ENCODE peak calls at places on chromosomes 3 and 15, in nine cellular contexts. P is tibial nerve; N is sigmoid colon; R is CD4-positive, alpha-beta T cell; M is brain microvascular endothelial cell; T is fibroblast of lung; H is RWPE1; O is OCI-LY7; E is osteoblast. F is an unnamed sample.

GRCh38 chr3:156605686-156606605 is 51.0 kb upstream of the SSR3 start:
- DNase-seq in M (peak), H (peak), O (no peak), N (peak), P (peak), R (no peak), T (peak), E (peak), F (no peak)

GRCh38 chr3:127209155-127209839 is 16.4 kb downstream of the PRR23E start:
- DNase-seq in H (no peak), N (peak), T (no peak), M (no peak), E (no peak), P (no peak), R (no peak), O (no peak), F (no peak)

GRCh38 chr15:95693917-95694316 is 636.6 kb upstream of the NR2F2 start:
- DNase-seq in T (no peak), O (no peak), R (no peak), P (no peak), H (no peak), E (no peak), N (no peak), M (no peak), F (no peak)

GRCh38 chr3:150742679-150743078 is 20.3 kb downstream of the SIAH2 start:
- DNase-seq in R (no peak), M (no peak), O (no peak), N (no peak), E (no peak), H (no peak), P (no peak), T (no peak), F (no peak)

GRCh38 chr3:86787091-86787490 is 203.9 kb downstream of the VGLL3 start:
- DNase-seq in P (no peak), R (no peak), M (peak), E (no peak), T (peak), H (peak), N (no peak), O (no peak), F (no peak)

GRCh38 chr3:159726231-159726964 is 262.2 kb upstream of the IL12A start:
- DNase-seq in T (peak), N (no peak), P (no peak), R (no peak), E (no peak), M (peak), H (peak), O (no peak), F (peak)

GRCh38 chr15:66425837-66426236 is 39.1 kb downstream of the MAP2K1 start:
- DNase-seq in T (no peak), P (no peak), M (no peak), R (no peak), H (no peak), E (no peak), O (no peak), N (no peak), F (no peak)

GRCh38 chr3:129383292-129383860 is 45.1 kb downstream of the EFCAB12 start:
- DNase-seq in T (peak), E (peak), M (peak), O (peak), P (peak), H (peak), N (no peak), R (peak), F (no peak)

GRCh38 chr3:22779737-22780136 is 423.4 kb upstream of the UBE2E2 start:
- DNase-seq in T (no peak), N (no peak), H (peak), P (no peak), R (no peak), M (peak), E (no peak), O (no peak), F (no peak)

GRCh38 chr15:71485094-71485693 is 325.2 kb upstream of the NR2E3 start:
- DNase-seq in N (no peak), H (no peak), R (no peak), T (peak), M (no peak), E (no peak), P (no peak), O (no peak), F (no peak)

GRCh38 chr15:73799466-73799865 is 46.3 kb upstream of the INSYN1 start:
- DNase-seq in N (no peak), M (no peak), R (no peak), O (no peak), P (no peak), H (no peak), T (peak), E (peak), F (no peak)

GRCh38 chr15:45402955-45403892 is 24.9 kb upstream of the GATM start:
- DNase-seq in E (peak), O (peak), P (no peak), N (peak), T (peak), M (no peak), H (peak), R (no peak), F (peak)

GRCh38 chr15:91803260-91803659 is 50.2 kb upstream of the SLCO3A1 start:
- DNase-seq in O (no peak), E (no peak), M (no peak), T (no peak), N (no peak), R (no peak), P (no peak), H (no peak), F (no peak)

GRCh38 chr3:177300039-177300833 is 103.0 kb upstream of the TBL1XR1 start:
- DNase-seq in M (peak), O (peak), N (no peak), H (no peak), R (no peak), T (peak), P (no peak), E (no peak), F (no peak)

GRCh38 chr3:46070458-46071136 is 43.3 kb upstream of the XCR1 start:
- DNase-seq in T (no peak), R (no peak), E (no peak), H (no peak), P (no peak), M (no peak), O (no peak), N (no peak), F (no peak)

GRCh38 chr3:16118396-16118795 is 56.1 kb upstream of the GALNT15 start:
- DNase-seq in R (no peak), T (no peak), M (no peak), P (no peak), E (no peak), O (no peak), N (no peak), H (no peak), F (no peak)

GRCh38 chr3:146163584-146163983 is 2.6 kb upstream of the PLOD2 start:
- DNase-seq in N (no peak), H (peak), M (peak), P (no peak), E (peak), O (no peak), T (peak), R (no peak), F (no peak)

GRCh38 chr3:48408823-48409281 is 21.0 kb downstream of the PLXNB1 start:
- DNase-seq in T (no peak), H (no peak), N (peak), M (no peak), P (peak), R (no peak), O (no peak), E (peak), F (peak)

GRCh38 chr15:40246496-40247275 is 7.8 kb downstream of the PAK6 start:
- DNase-seq in T (no peak), P (no peak), H (no peak), N (peak), R (no peak), M (no peak), E (peak), O (no peak), F (peak)

GRCh38 chr15:77440378-77440999 is 19.8 kb downstream of the HMG20A start:
- DNase-seq in T (peak), E (peak), O (no peak), H (peak), R (no peak), P (no peak), N (no peak), M (peak), F (no peak)

GRCh38 chr3:55484191-55484644 is 2.9 kb downstream of the WNT5A start:
- DNase-seq in O (no peak), E (no peak), H (no peak), R (no peak), M (no peak), N (no peak), T (peak), P (no peak), F (no peak)

GRCh38 chr3:52089691-52090090 is 33.3 kb upstream of the DUSP7 start:
- DNase-seq in H (no peak), M (no peak), E (no peak), N (no peak), O (no peak), T (no peak), P (no peak), R (no peak), F (no peak)

GRCh38 chr3:42692667-42693529 is 7.6 kb downstream of the KLHL40 start:
- DNase-seq in E (peak), N (peak), H (no peak), M (no peak), R (no peak), P (no peak), O (no peak), T (no peak), F (no peak)

GRCh38 chr3:104291437-104291851 is 1075.3 kb upstream of the ALCAM start:
- DNase-seq in H (no peak), M (no peak), R (no peak), E (no peak), P (no peak), O (peak), T (peak), N (no peak), F (no peak)

GRCh38 chr15:89472785-89473256 is 23.6 kb downstream of the RHCG start:
- DNase-seq in P (no peak), N (no peak), O (peak), E (peak), T (peak), H (peak), R (peak), M (peak), F (no peak)

GRCh38 chr3:187382609-187383151 is 14.5 kb downstream of the RTP4 start:
- DNase-seq in R (no peak), T (no peak), M (no peak), N (no peak), E (no peak), O (no peak), P (no peak), H (no peak), F (no peak)

GRCh38 chr15:39581501-39582285 is 814 bp downstream of the THBS1 start:
- DNase-seq in E (peak), H (peak), P (peak), R (no peak), O (no peak), N (peak), T (peak), M (no peak), F (no peak)

GRCh38 chr3:189985938-189986337 is 134.8 kb downstream of the P3H2 start:
- DNase-seq in M (peak), T (peak), E (peak), R (no peak), O (no peak), H (no peak), P (no peak), N (no peak), F (no peak)

GRCh38 chr15:100728371-100729201 is 126.2 kb downstream of the ASB7 start:
- DNase-seq in H (no peak), P (no peak), O (peak), N (no peak), M (no peak), T (no peak), E (peak), R (no peak), F (peak)

GRCh38 chr3:9179826-9180763 is 69.4 kb downstream of the SRGAP3 start:
- DNase-seq in R (no peak), T (no peak), H (no peak), O (no peak), P (no peak), E (no peak), N (no peak), M (no peak), F (no peak)

GRCh38 chr3:100060685-100061484 is 53.4 kb downstream of the FILIP1L start:
- DNase-seq in E (no peak), M (no peak), O (no peak), R (no peak), N (no peak), T (no peak), P (no peak), H (no peak), F (no peak)
- H3K27ac ChIP-seq in E (no peak), M (no peak), O (no peak), R (no peak), N (no peak), T (no peak), P (no peak), H (no peak), F (no peak)

GRCh38 chr3:53160335-53160659 is 712 bp upstream of the PRKCD start:
- DNase-seq in E (no peak), N (no peak), T (no peak), O (no peak), P (no peak), H (no peak), M (no peak), R (no peak), F (no peak)

GRCh38 chr3:53161345-53161819 is 373 bp downstream of the PRKCD start:
- DNase-seq in N (peak), E (peak), P (no peak), O (peak), R (no peak), T (no peak), M (no peak), H (peak), F (no peak)

GRCh38 chr3:53161820-53162671 is 1.0 kb downstream of the PRKCD start:
- DNase-seq in M (no peak), P (no peak), N (no peak), H (peak), E (peak), T (peak), O (peak), R (peak), F (no peak)

GRCh38 chr3:53159415-53160135 is 1.4 kb upstream of the PRKCD start:
- DNase-seq in R (no peak), E (peak), N (no peak), O (no peak), M (no peak), H (no peak), P (no peak), T (no peak), F (no peak)

GRCh38 chr3:53160660-53161344 is at the start of gene PRKCD:
- DNase-seq in E (peak), M (peak), P (peak), R (peak), N (peak), O (peak), H (peak), T (peak), F (peak)
- TF ChIP-seq CTCF in E (peak), M (peak), P (peak), R (peak), N (peak), O (peak), H (no peak), T (peak), F (peak)

GRCh38 chr3:30341851-30342250 is 264.6 kb upstream of the TGFBR2 start:
- DNase-seq in H (no peak), R (no peak), T (peak), O (no peak), E (no peak), M (no peak), N (no peak), P (no peak), F (no peak)
- H3K27ac ChIP-seq in H (no peak), R (no peak), T (peak), O (no peak), E (peak), M (peak), N (peak), P (no peak), F (peak)

DNA sequence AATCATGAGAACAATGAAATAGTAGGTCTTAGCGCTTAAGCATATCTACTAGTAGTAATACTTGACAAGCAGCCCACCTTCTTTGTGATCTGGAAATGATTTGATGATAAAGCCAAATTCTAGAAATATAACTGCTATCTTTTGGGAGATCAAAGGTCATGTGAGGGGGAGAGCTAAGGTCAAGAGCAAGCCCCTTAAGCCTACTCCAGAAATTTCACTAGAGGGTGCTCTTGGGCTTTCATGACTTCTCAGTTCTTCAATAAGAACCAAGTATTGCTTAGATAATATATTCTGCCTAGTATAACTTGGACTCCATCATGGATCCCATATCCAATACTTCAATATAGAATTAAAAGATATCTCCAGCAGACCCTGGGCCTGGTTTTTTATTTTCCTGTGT is 319.6 kb downstream of the ZBTB20 start:
- DNase-seq in O (peak), R (no peak), E (no peak), N (no peak), H (peak), P (no peak), M (peak), T (peak), F (no peak)
- TF ChIP-seq CTCF in O (peak), R (peak), E (peak), N (peak), H (peak), P (peak), M (peak), T (peak), F (peak)